ENCODE peak calls at places on chromosomes 16 and 17, in nine cellular contexts. One of them, this sample, is unnamed.

GRCh38 chr16:2042171-2042570 is 5.5 kb downstream of the NTHL1 start:
- DNase-seq in fibroblast of pulmonary artery: no peak
- DNase-seq in cardiac muscle cell: peak; percentile 85
- DNase-seq in upper lobe of right lung: peak; percentile 93
- DNase-seq in body of pancreas: no peak
- DNase-seq in astrocyte of the spinal cord: no peak
- DNase-seq in mammary epithelial cell: no peak
- DNase-seq in foreskin fibroblast: no peak
- DNase-seq in tibial artery: no peak
- DNase-seq in this sample: no peak

GRCh38 chr17:60887607-60888028 is 210.0 kb downstream of the BCAS3 start:
- DNase-seq in tibial artery: no peak
- DNase-seq in body of pancreas: no peak
- DNase-seq in cardiac muscle cell: no peak
- DNase-seq in foreskin fibroblast: no peak
- DNase-seq in upper lobe of right lung: no peak
- DNase-seq in fibroblast of pulmonary artery: no peak
- DNase-seq in astrocyte of the spinal cord: no peak
- DNase-seq in mammary epithelial cell: no peak
- DNase-seq in this sample: no peak

GRCh38 chr17:49987681-49988441 is 7.2 kb downstream of the DLX3 start:
- DNase-seq in mammary epithelial cell: peak; percentile 42
- DNase-seq in upper lobe of right lung: peak; percentile 58
- DNase-seq in cardiac muscle cell: no peak
- DNase-seq in foreskin fibroblast: peak; percentile 55
- DNase-seq in fibroblast of pulmonary artery: no peak
- DNase-seq in tibial artery: peak; percentile 71
- DNase-seq in astrocyte of the spinal cord: no peak
- DNase-seq in body of pancreas: no peak
- DNase-seq in this sample: no peak

GRCh38 chr17:69492410-69493071 is 78.0 kb downstream of the MAP2K6 start:
- DNase-seq in astrocyte of the spinal cord: peak; percentile 88
- DNase-seq in mammary epithelial cell: peak; percentile 74
- DNase-seq in tibial artery: no peak
- DNase-seq in upper lobe of right lung: no peak
- DNase-seq in fibroblast of pulmonary artery: peak; percentile 32
- DNase-seq in cardiac muscle cell: peak; percentile 26
- DNase-seq in body of pancreas: no peak
- DNase-seq in foreskin fibroblast: peak; percentile 96
- DNase-seq in this sample: peak; percentile 31

GRCh38 chr17:4658478-4659305 is 17.2 kb upstream of the ALOX15 start:
- DNase-seq in fibroblast of pulmonary artery: peak; percentile 77
- DNase-seq in astrocyte of the spinal cord: peak; percentile 24
- DNase-seq in body of pancreas: no peak
- DNase-seq in foreskin fibroblast: peak; percentile 30
- DNase-seq in cardiac muscle cell: no peak
- DNase-seq in mammary epithelial cell: peak; percentile 56
- DNase-seq in upper lobe of right lung: peak; percentile 7
- DNase-seq in tibial artery: no peak
- DNase-seq in this sample: peak; percentile 88

GRCh38 chr17:82678265-82678891 is 20.1 kb downstream of the RAB40B start:
- DNase-seq in foreskin fibroblast: no peak
- DNase-seq in body of pancreas: no peak
- DNase-seq in astrocyte of the spinal cord: no peak
- DNase-seq in upper lobe of right lung: no peak
- DNase-seq in tibial artery: no peak
- DNase-seq in fibroblast of pulmonary artery: no peak
- DNase-seq in cardiac muscle cell: no peak
- DNase-seq in mammary epithelial cell: no peak
- DNase-seq in this sample: no peak

GRCh38 chr17:75683467-75684041 is 16.4 kb downstream of the SAP30BP start:
- DNase-seq in mammary epithelial cell: peak; percentile 90
- DNase-seq in astrocyte of the spinal cord: peak; percentile 69
- DNase-seq in foreskin fibroblast: peak; percentile 85
- DNase-seq in upper lobe of right lung: no peak
- DNase-seq in tibial artery: no peak
- DNase-seq in cardiac muscle cell: no peak
- DNase-seq in fibroblast of pulmonary artery: peak; percentile 51
- DNase-seq in body of pancreas: no peak
- DNase-seq in this sample: peak; percentile 82

GRCh38 chr16:88472637-88473205 is 19.6 kb downstream of the ZFPM1 start:
- DNase-seq in cardiac muscle cell: no peak
- DNase-seq in upper lobe of right lung: no peak
- DNase-seq in astrocyte of the spinal cord: no peak
- DNase-seq in body of pancreas: no peak
- DNase-seq in tibial artery: no peak
- DNase-seq in foreskin fibroblast: peak; percentile 17
- DNase-seq in fibroblast of pulmonary artery: no peak
- DNase-seq in mammary epithelial cell: no peak
- DNase-seq in this sample: peak; percentile 14

GRCh38 chr17:4476512-4477070 is 22.1 kb upstream of the SPNS2 start:
- DNase-seq in astrocyte of the spinal cord: no peak
- DNase-seq in upper lobe of right lung: no peak
- DNase-seq in cardiac muscle cell: no peak
- DNase-seq in body of pancreas: peak; percentile 69
- DNase-seq in tibial artery: no peak
- DNase-seq in foreskin fibroblast: no peak
- DNase-seq in mammary epithelial cell: no peak
- DNase-seq in fibroblast of pulmonary artery: no peak
- DNase-seq in this sample: no peak

GRCh38 chr17:60145006-60145935 is 4.5 kb upstream of the CA4 start:
- DNase-seq in cardiac muscle cell: no peak
- DNase-seq in mammary epithelial cell: peak; percentile 24
- DNase-seq in astrocyte of the spinal cord: no peak
- DNase-seq in foreskin fibroblast: peak; percentile 46
- DNase-seq in tibial artery: no peak
- DNase-seq in fibroblast of pulmonary artery: peak; percentile 28
- DNase-seq in body of pancreas: no peak
- DNase-seq in upper lobe of right lung: no peak
- DNase-seq in this sample: no peak

GRCh38 chr16:66366433-66367299 is at the start of gene CDH5:
- DNase-seq in cardiac muscle cell: no peak
- DNase-seq in astrocyte of the spinal cord: peak; percentile 25
- DNase-seq in body of pancreas: peak; percentile 33
- DNase-seq in foreskin fibroblast: no peak
- DNase-seq in tibial artery: peak; percentile 89
- DNase-seq in upper lobe of right lung: peak; percentile 74
- DNase-seq in fibroblast of pulmonary artery: peak; percentile 89
- DNase-seq in mammary epithelial cell: no peak
- DNase-seq in this sample: peak; percentile 66

GRCh38 chr16:5918553-5919127 is 821.0 kb upstream of the EEF2KMT start:
- DNase-seq in foreskin fibroblast: no peak
- DNase-seq in fibroblast of pulmonary artery: no peak
- DNase-seq in body of pancreas: peak; percentile 10
- DNase-seq in mammary epithelial cell: no peak
- DNase-seq in astrocyte of the spinal cord: no peak
- DNase-seq in tibial artery: no peak
- DNase-seq in upper lobe of right lung: no peak
- DNase-seq in cardiac muscle cell: no peak
- DNase-seq in this sample: no peak

GRCh38 chr17:73043686-73044581 is 48.6 kb downstream of the SLC39A11 start:
- DNase-seq in tibial artery: no peak
- DNase-seq in mammary epithelial cell: peak; percentile 53
- DNase-seq in fibroblast of pulmonary artery: peak; percentile 92
- DNase-seq in cardiac muscle cell: no peak
- DNase-seq in body of pancreas: no peak
- DNase-seq in astrocyte of the spinal cord: peak; percentile 72
- DNase-seq in upper lobe of right lung: no peak
- DNase-seq in foreskin fibroblast: peak; percentile 85
- DNase-seq in this sample: peak; percentile 88

GRCh38 chr17:35630530-35631148 is 43.5 kb downstream of the AP2B1 start:
- DNase-seq in body of pancreas: no peak
- DNase-seq in upper lobe of right lung: no peak
- DNase-seq in astrocyte of the spinal cord: peak; percentile 40
- DNase-seq in tibial artery: no peak
- DNase-seq in mammary epithelial cell: peak; percentile 70
- DNase-seq in foreskin fibroblast: peak; percentile 78
- DNase-seq in cardiac muscle cell: no peak
- DNase-seq in fibroblast of pulmonary artery: peak; percentile 60
- DNase-seq in this sample: peak; percentile 65

GRCh38 chr16:4659363-4660353 is 33.7 kb upstream of the NUDT16L1 start:
- DNase-seq in fibroblast of pulmonary artery: no peak
- DNase-seq in foreskin fibroblast: no peak
- DNase-seq in body of pancreas: no peak
- DNase-seq in astrocyte of the spinal cord: no peak
- DNase-seq in upper lobe of right lung: no peak
- DNase-seq in mammary epithelial cell: no peak
- DNase-seq in cardiac muscle cell: no peak
- DNase-seq in tibial artery: no peak
- DNase-seq in this sample: no peak

GRCh38 chr17:78269893-78270490 is 38.6 kb downstream of the TMEM235 start:
- DNase-seq in body of pancreas: no peak
- DNase-seq in upper lobe of right lung: no peak
- DNase-seq in cardiac muscle cell: no peak
- DNase-seq in mammary epithelial cell: no peak
- DNase-seq in astrocyte of the spinal cord: no peak
- DNase-seq in tibial artery: no peak
- DNase-seq in foreskin fibroblast: no peak
- DNase-seq in fibroblast of pulmonary artery: no peak
- DNase-seq in this sample: no peak
- H3K4me3 ChIP-seq in body of pancreas: no peak overlapping the region
- H3K4me3 ChIP-seq in upper lobe of right lung: no peak overlapping the region
- H3K4me3 ChIP-seq in cardiac muscle cell: no peak overlapping the region
- H3K4me3 ChIP-seq in mammary epithelial cell: no peak overlapping the region
- H3K4me3 ChIP-seq in astrocyte of the spinal cord: no peak overlapping the region
- H3K4me3 ChIP-seq in tibial artery: no peak overlapping the region
- H3K4me3 ChIP-seq in foreskin fibroblast: no peak overlapping the region
- H3K4me3 ChIP-seq in fibroblast of pulmonary artery: no peak overlapping the region
- H3K4me3 ChIP-seq in this sample: no peak overlapping the region

DNA sequence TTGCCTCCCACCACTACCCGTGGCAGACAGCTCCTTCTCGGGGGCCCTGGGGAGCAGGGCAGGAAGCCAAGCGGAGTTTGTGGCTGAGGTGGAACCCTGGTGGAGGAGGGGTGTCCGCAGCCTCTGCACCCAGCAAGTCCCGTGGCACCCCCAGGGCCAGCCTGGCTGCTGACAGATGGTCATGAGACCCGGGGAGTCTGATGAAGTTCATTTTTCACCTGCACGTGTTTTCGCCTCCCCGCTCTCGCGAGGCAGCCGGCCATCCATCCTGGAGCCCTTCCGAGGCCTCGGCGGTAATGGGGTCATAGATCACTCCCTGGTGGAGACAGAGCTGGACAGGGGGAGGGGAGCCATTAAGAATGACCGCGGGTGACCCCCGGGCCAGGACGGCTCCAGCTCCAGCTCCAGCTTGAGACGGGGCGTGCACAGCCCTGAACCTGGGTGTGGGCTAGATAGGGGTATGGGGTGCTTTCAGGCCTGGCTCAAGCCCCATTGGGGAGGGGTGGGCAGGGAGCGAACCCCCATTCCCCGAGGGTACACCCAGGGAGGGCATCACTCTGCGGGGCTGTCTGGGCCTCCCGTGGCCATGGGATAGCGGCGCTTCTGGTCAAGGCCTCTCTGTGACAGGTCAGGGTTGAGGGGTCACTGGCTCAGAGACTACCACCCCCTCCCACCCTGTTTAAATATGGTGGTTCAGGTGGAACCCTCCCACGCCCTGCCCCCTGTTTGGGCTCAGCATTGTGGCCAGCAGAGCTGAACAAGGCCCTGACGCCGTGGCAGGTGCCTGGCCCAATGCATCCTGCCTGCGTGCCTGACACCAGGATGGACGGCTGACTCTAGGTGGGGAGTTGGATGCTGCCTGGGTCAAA is 227.4 kb upstream of the GSE1 start:
- DNase-seq in mammary epithelial cell: no peak
- DNase-seq in upper lobe of right lung: peak; percentile 59
- DNase-seq in tibial artery: no peak
- DNase-seq in fibroblast of pulmonary artery: no peak
- DNase-seq in body of pancreas: no peak
- DNase-seq in foreskin fibroblast: no peak
- DNase-seq in astrocyte of the spinal cord: no peak
- DNase-seq in cardiac muscle cell: no peak
- DNase-seq in this sample: no peak
- TF ChIP-seq CTCF in mammary epithelial cell: no peak
- TF ChIP-seq CTCF in upper lobe of right lung: no peak
- TF ChIP-seq CTCF in tibial artery: no peak
- TF ChIP-seq CTCF in fibroblast of pulmonary artery: no peak
- TF ChIP-seq CTCF in body of pancreas: no peak
- TF ChIP-seq CTCF in foreskin fibroblast: no peak
- TF ChIP-seq CTCF in astrocyte of the spinal cord: no peak
- TF ChIP-seq CTCF in cardiac muscle cell: no peak
- TF ChIP-seq CTCF in this sample: no peak

DNA sequence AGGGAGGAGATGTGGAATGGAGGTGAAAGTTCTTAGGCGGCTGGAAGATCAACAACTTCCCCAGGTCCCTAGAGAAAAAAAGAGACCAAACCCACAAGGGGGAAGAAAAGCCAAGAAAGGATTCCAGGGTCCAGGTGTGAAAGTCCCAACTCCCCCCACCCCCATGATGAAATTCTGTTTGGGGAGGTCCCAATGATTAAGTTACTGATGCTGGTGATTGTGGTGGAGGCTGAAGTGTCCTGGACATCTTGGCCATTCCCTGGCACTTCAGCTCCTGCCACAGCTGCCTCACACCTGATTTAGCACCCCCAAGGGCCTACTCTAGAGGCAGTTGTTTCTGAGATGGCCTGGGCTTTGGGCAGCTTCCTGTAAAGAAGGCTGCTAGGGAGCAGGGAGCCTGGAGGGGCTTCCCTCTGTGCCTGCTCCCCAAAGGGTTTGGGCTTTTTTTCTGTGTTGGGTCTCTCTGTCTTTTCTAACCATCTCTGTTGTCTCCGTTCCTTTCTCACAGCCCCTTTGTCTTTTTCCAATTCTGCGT is 13.1 kb downstream of the HOXB4 start:
- DNase-seq in mammary epithelial cell: no peak
- DNase-seq in upper lobe of right lung: no peak
- DNase-seq in tibial artery: no peak
- DNase-seq in fibroblast of pulmonary artery: no peak
- DNase-seq in astrocyte of the spinal cord: no peak
- DNase-seq in foreskin fibroblast: no peak
- DNase-seq in body of pancreas: no peak
- DNase-seq in cardiac muscle cell: no peak
- DNase-seq in this sample: no peak
- H3K4me3 ChIP-seq in mammary epithelial cell: no peak overlapping the region
- H3K4me3 ChIP-seq in upper lobe of right lung: peak overlapping the region; percentile 35
- H3K4me3 ChIP-seq in tibial artery: no peak overlapping the region
- H3K4me3 ChIP-seq in fibroblast of pulmonary artery: no peak overlapping the region
- H3K4me3 ChIP-seq in astrocyte of the spinal cord: peak overlapping the region; percentile 43
- H3K4me3 ChIP-seq in foreskin fibroblast: peak overlapping the region; percentile 39
- H3K4me3 ChIP-seq in body of pancreas: no peak overlapping the region
- H3K4me3 ChIP-seq in cardiac muscle cell: no peak overlapping the region
- H3K4me3 ChIP-seq in this sample: peak overlapping the region; percentile 56

DNA sequence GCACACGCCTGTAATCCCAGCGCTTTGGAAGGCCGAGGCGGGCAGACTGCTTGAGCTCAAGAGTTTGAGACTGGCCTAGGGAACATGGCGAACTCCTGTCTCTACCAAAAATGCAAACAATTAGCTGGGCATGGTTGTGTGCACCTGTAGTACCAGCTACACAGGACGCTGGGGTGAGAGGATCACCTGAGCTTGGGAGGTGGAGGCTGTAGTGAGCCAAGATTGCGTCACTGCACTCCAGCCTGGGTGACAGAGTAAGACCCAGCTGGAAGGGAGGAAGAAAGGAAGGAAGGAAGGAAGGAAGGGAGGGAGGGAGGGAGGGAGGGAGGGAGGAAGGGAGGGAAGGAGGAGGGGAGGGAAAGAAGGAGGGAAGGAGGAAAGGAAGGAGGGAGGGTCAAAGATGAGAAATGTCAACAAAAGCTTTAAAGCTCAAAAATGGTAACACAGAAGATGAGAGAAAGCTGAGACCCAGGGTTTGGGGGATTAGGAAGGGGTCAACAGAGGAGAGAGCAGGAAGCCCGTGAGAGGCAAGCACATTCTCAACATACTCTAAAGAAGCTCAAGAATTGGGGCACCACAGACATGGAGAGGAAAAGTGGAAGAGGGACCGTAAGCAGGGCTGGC is 5.0 kb upstream of the KRT19 start:
- DNase-seq in mammary epithelial cell: no peak
- DNase-seq in astrocyte of the spinal cord: no peak
- DNase-seq in foreskin fibroblast: no peak
- DNase-seq in upper lobe of right lung: peak; percentile 81
- DNase-seq in tibial artery: no peak
- DNase-seq in cardiac muscle cell: no peak
- DNase-seq in body of pancreas: no peak
- DNase-seq in fibroblast of pulmonary artery: no peak
- DNase-seq in this sample: no peak
- TF ChIP-seq CTCF in mammary epithelial cell: no peak
- TF ChIP-seq CTCF in astrocyte of the spinal cord: no peak
- TF ChIP-seq CTCF in foreskin fibroblast: no peak
- TF ChIP-seq CTCF in upper lobe of right lung: no peak
- TF ChIP-seq CTCF in tibial artery: no peak
- TF ChIP-seq CTCF in cardiac muscle cell: no peak
- TF ChIP-seq CTCF in body of pancreas: no peak
- TF ChIP-seq CTCF in fibroblast of pulmonary artery: no peak
- TF ChIP-seq CTCF in this sample: no peak